ENCODE peak calls at places on chromosomes 11 and 22, in four cellular contexts. One of them, this sample, is unnamed.

GRCh38 chr22:35205956-35206355 is 51.3 kb upstream of the HMGXB4 start:
- DNase-seq in A549: no peak
- DNase-seq in epithelial cell of proximal tubule: no peak
- DNase-seq in pancreas: no peak
- DNase-seq in this sample: no peak

GRCh38 chr22:40654522-40655167 is 18.1 kb upstream of the MRTFA start:
- DNase-seq in A549: peak
- DNase-seq in epithelial cell of proximal tubule: no peak
- DNase-seq in pancreas: peak
- DNase-seq in this sample: no peak

GRCh38 chr11:43316451-43316850 is 4.7 kb downstream of the API5 start:
- DNase-seq in A549: no peak
- DNase-seq in epithelial cell of proximal tubule: no peak
- DNase-seq in pancreas: no peak
- DNase-seq in this sample: no peak

GRCh38 chr11:2885676-2886081 is at the start of gene CDKN1C:
- DNase-seq in A549: peak
- DNase-seq in epithelial cell of proximal tubule: no peak
- DNase-seq in pancreas: peak
- DNase-seq in this sample: peak

GRCh38 chr22:45852826-45853225 is 124.1 kb downstream of the WNT7B start:
- DNase-seq in A549: no peak
- DNase-seq in epithelial cell of proximal tubule: no peak
- DNase-seq in pancreas: no peak
- DNase-seq in this sample: no peak

GRCh38 chr11:42524534-42525227 is 787.1 kb upstream of the API5 start:
- DNase-seq in A549: no peak
- DNase-seq in epithelial cell of proximal tubule: no peak
- DNase-seq in pancreas: peak
- DNase-seq in this sample: no peak

GRCh38 chr11:84549221-84549620 is 1077.9 kb downstream of the DLG2 start:
- DNase-seq in A549: no peak
- DNase-seq in epithelial cell of proximal tubule: no peak
- DNase-seq in pancreas: no peak
- DNase-seq in this sample: peak

GRCh38 chr11:606245-606644 is 9.5 kb downstream of the IRF7 start:
- DNase-seq in A549: no peak
- DNase-seq in epithelial cell of proximal tubule: no peak
- DNase-seq in pancreas: peak
- DNase-seq in this sample: no peak

GRCh38 chr11:104967493-104968364 is 645 bp downstream of the CASP4 start:
- DNase-seq in A549: peak
- DNase-seq in epithelial cell of proximal tubule: peak
- DNase-seq in pancreas: no peak
- DNase-seq in this sample: no peak

GRCh38 chr11:85941380-85941973 is 86.3 kb downstream of the CCDC83 start:
- DNase-seq in A549: peak
- DNase-seq in epithelial cell of proximal tubule: no peak
- DNase-seq in pancreas: peak
- DNase-seq in this sample: peak

GRCh38 chr22:28208036-28208435 is 289.0 kb upstream of the PITPNB start:
- DNase-seq in A549: no peak
- DNase-seq in epithelial cell of proximal tubule: peak
- DNase-seq in pancreas: no peak
- DNase-seq in this sample: no peak

GRCh38 chr11:83292709-83293435 is 6.7 kb upstream of the CCDC90B start:
- DNase-seq in A549: peak
- DNase-seq in epithelial cell of proximal tubule: peak
- DNase-seq in pancreas: peak
- DNase-seq in this sample: peak

GRCh38 chr11:72236774-72237111 is 7.2 kb downstream of the PHOX2A start:
- DNase-seq in A549: no peak
- DNase-seq in epithelial cell of proximal tubule: no peak
- DNase-seq in pancreas: no peak
- DNase-seq in this sample: no peak

GRCh38 chr22:44723801-44724200 is 21.8 kb downstream of the PRR5 start:
- DNase-seq in A549: peak
- DNase-seq in epithelial cell of proximal tubule: no peak
- DNase-seq in pancreas: no peak
- DNase-seq in this sample: no peak

GRCh38 chr11:19244084-19244483 is 3.3 kb upstream of the E2F8 start:
- DNase-seq in A549: no peak
- DNase-seq in epithelial cell of proximal tubule: no peak
- DNase-seq in pancreas: peak
- DNase-seq in this sample: no peak

GRCh38 chr22:29043906-29044575 is 17.6 kb downstream of the C22orf31 start:
- DNase-seq in A549: no peak
- DNase-seq in epithelial cell of proximal tubule: peak
- DNase-seq in pancreas: no peak
- DNase-seq in this sample: no peak

GRCh38 chr22:28341001-28341400 is 338.6 kb downstream of the TTC28 start:
- DNase-seq in A549: no peak
- DNase-seq in epithelial cell of proximal tubule: no peak
- DNase-seq in pancreas: no peak
- DNase-seq in this sample: no peak

GRCh38 chr11:74739546-74740270 is 8.5 kb upstream of the CHRDL2 start:
- DNase-seq in A549: peak
- DNase-seq in epithelial cell of proximal tubule: no peak
- DNase-seq in pancreas: peak
- DNase-seq in this sample: peak

GRCh38 chr11:91407842-91408241 is 816.8 kb upstream of the FAT3 start:
- DNase-seq in A549: no peak
- DNase-seq in epithelial cell of proximal tubule: no peak
- DNase-seq in pancreas: no peak
- DNase-seq in this sample: no peak

GRCh38 chr11:15884792-15885540 is 471.4 kb downstream of the SOX6 start:
- DNase-seq in A549: no peak
- DNase-seq in epithelial cell of proximal tubule: no peak
- DNase-seq in pancreas: no peak
- DNase-seq in this sample: no peak

GRCh38 chr11:5575159-5575558 is 5.5 kb upstream of the OR52B6 start:
- DNase-seq in A549: no peak
- DNase-seq in epithelial cell of proximal tubule: no peak
- DNase-seq in pancreas: no peak
- DNase-seq in this sample: no peak

GRCh38 chr22:47098554-47098953 is 336.1 kb downstream of the TBC1D22A start:
- DNase-seq in A549: no peak
- DNase-seq in epithelial cell of proximal tubule: no peak
- DNase-seq in pancreas: no peak
- DNase-seq in this sample: no peak

GRCh38 chr11:68361702-68362101 is 49.3 kb downstream of the LRP5 start:
- DNase-seq in A549: no peak
- DNase-seq in epithelial cell of proximal tubule: no peak
- DNase-seq in pancreas: no peak
- DNase-seq in this sample: no peak

GRCh38 chr22:28734393-28734792 is 7.2 kb downstream of the CHEK2 start:
- DNase-seq in A549: no peak
- DNase-seq in epithelial cell of proximal tubule: no peak
- DNase-seq in pancreas: no peak
- DNase-seq in this sample: no peak

GRCh38 chr11:119195680-119196079 is 10.4 kb downstream of the NHERF4 start:
- DNase-seq in A549: peak
- DNase-seq in epithelial cell of proximal tubule: no peak
- DNase-seq in pancreas: peak
- DNase-seq in this sample: no peak

GRCh38 chr11:86116386-86116726 is 47.5 kb upstream of the PICALM start:
- DNase-seq in A549: peak
- DNase-seq in epithelial cell of proximal tubule: peak
- DNase-seq in pancreas: no peak
- DNase-seq in this sample: peak

DNA sequence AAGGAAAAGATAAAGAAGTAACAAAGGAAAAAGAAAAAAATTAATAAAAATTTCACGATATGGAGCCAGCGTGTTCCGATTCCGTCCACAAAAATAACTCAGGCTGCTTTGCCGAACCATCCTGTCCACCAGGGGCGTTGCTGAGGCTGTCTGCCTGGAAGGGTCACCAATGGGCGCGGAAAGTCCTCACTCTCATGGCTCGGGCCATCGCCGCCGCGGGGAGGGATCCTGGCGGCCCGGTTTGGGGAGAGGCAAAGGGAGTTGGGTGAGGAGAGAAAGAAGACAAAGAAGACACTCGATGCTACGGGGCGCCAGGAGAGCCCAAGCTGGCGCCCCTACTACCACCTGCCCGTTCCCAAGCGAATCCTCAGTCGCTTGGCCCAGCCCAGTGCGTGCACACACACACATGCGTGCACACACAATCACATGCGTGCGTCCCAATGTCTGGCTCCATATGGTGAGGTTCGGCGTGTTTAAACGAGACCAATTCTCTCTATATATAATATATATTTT is 5.6 kb upstream of the PYGM start:
- DNase-seq in A549: no peak
- DNase-seq in epithelial cell of proximal tubule: no peak
- DNase-seq in pancreas: no peak
- DNase-seq in this sample: no peak
- TF ChIP-seq CTCF in A549: no peak
- TF ChIP-seq CTCF in epithelial cell of proximal tubule: peak
- TF ChIP-seq CTCF in pancreas: no peak
- TF ChIP-seq CTCF in this sample: no peak

GRCh38 chr11:124760205-124760652 is 1.9 kb downstream of the ESAM start:
- DNase-seq in A549: no peak
- DNase-seq in epithelial cell of proximal tubule: no peak
- DNase-seq in pancreas: no peak
- DNase-seq in this sample: peak

GRCh38 chr11:124761301-124762021 is 629 bp downstream of the ESAM start:
- DNase-seq in A549: no peak
- DNase-seq in epithelial cell of proximal tubule: no peak
- DNase-seq in pancreas: no peak
- DNase-seq in this sample: peak

GRCh38 chr11:124760806-124761205 is 1.3 kb downstream of the ESAM start:
- DNase-seq in A549: no peak
- DNase-seq in epithelial cell of proximal tubule: no peak
- DNase-seq in pancreas: no peak
- DNase-seq in this sample: no peak

GRCh38 chr11:124758355-124759267 is 3.5 kb downstream of the ESAM start:
- DNase-seq in A549: peak
- DNase-seq in epithelial cell of proximal tubule: no peak
- DNase-seq in pancreas: peak
- DNase-seq in this sample: peak

DNA sequence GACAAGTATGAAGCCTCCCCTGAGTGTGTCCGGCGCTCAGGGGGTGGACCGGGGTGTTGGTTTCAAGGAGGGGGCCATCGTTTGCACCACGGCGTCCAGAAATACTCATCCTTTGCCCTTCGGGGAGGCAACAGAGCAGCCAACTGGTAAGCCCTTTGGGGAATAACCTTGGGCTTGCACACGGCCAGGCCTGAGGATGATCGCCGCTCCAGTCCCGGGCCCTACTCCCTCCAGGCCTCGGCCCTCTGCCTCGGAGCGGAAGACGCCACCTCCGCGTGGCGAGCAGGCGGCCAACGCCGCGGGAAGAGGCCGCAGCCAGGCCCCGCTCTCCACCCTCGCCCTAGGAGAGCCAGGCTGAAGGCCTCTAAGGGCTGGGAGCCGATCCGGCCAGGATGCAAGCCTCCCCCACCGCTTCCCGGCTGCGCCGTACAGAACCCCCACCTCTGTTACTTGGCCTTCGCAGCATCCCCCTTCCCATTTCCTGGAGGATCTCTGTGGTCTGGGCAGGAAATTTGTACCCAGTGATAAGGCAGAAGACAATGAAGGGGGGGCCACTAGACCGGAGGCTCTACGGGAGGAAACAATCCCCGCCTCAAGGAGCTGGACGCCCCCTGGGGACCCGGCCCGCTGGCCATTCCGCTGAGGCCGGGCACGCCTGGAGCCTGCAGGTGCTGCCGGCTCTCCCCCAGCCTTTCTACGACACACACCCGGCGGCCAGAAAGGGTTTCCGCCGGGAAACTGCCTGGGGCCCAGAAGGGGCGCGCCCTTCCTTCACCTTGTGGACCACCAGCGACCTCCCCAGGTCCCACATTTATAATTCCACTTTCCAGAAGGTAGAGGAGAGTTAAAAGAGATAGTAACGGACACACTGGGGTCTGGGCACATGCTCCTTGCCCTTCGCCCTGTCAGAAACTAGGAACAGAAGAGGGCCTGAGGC is 2.6 kb downstream of the ESAM start:
- DNase-seq in A549: no peak
- DNase-seq in epithelial cell of proximal tubule: no peak
- DNase-seq in pancreas: no peak
- DNase-seq in this sample: no peak
- TF ChIP-seq CTCF in A549: no peak
- TF ChIP-seq CTCF in epithelial cell of proximal tubule: no peak
- TF ChIP-seq CTCF in pancreas: no peak
- TF ChIP-seq CTCF in this sample: no peak

GRCh38 chr22:42721045-42721434 is 370 bp upstream of the A4GALT start:
- DNase-seq in A549: no peak
- DNase-seq in epithelial cell of proximal tubule: no peak
- DNase-seq in pancreas: no peak
- DNase-seq in this sample: no peak

GRCh38 chr22:42717197-42717967 is 3.3 kb downstream of the A4GALT start:
- DNase-seq in A549: no peak
- DNase-seq in epithelial cell of proximal tubule: no peak
- DNase-seq in pancreas: no peak
- DNase-seq in this sample: peak

GRCh38 chr22:42719133-42719532 is 1.5 kb downstream of the A4GALT start:
- DNase-seq in A549: no peak
- DNase-seq in epithelial cell of proximal tubule: no peak
- DNase-seq in pancreas: no peak
- DNase-seq in this sample: peak

GRCh38 chr22:42719656-42720262 is 911 bp downstream of the A4GALT start:
- DNase-seq in A549: no peak
- DNase-seq in epithelial cell of proximal tubule: no peak
- DNase-seq in pancreas: no peak
- DNase-seq in this sample: peak

DNA sequence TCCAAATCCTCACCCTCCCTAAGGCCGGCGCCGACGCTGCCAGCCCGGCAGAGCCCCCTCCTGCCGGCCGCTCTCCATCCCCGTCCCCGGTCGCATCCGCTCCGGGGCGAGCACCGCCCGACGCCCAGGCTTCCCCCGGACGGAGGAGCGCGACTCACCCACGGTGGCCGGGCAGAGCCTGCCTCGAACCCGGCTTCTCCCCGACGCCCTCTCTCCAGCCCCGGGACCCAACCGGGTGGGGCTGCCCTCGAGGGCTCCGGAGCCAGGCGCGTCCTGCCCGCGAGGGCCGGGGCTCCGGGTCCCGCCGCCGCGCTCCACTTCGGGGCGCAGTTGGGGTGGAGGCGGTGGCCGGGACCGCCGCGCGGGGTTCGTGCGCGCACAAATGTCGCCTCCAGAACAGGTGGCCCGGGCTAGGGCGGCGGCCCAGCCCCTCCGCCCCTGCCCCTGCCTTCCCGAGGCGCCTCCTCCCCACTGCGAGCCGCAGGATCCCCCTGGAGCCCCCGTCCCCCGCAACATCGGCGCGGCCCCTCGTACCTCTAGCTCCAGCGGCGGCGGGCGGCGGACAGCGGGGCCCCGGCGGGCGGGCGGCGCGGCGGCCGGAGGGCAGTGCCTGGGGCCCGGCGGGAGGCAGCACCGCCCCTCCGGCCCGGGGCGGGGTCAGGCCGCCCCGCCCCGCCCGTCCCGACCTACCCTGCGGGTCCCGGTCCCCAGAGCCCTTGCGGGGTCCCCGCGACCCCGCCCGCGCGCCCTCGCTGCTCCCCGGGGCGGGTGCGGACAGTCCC is at the start of gene A4GALT:
- DNase-seq in A549: no peak
- DNase-seq in epithelial cell of proximal tubule: no peak
- DNase-seq in pancreas: no peak
- DNase-seq in this sample: peak
- TF ChIP-seq CTCF in A549: no peak
- TF ChIP-seq CTCF in epithelial cell of proximal tubule: no peak
- TF ChIP-seq CTCF in pancreas: no peak
- TF ChIP-seq CTCF in this sample: no peak

GRCh38 chr11:44823006-44823405 is 96.2 kb downstream of the TSPAN18 start:
- DNase-seq in A549: no peak
- DNase-seq in epithelial cell of proximal tubule: no peak
- DNase-seq in pancreas: no peak
- DNase-seq in this sample: no peak
- TF ChIP-seq CTCF in A549: no peak
- TF ChIP-seq CTCF in epithelial cell of proximal tubule: peak
- TF ChIP-seq CTCF in pancreas: no peak
- TF ChIP-seq CTCF in this sample: no peak

This sample was measured in B cell.